ENCODE peak calls at places on chromosomes 4 and X, in seven cellular contexts. I, R, V, A, C, Q and S are unnamed samples.

GRCh38 chr4:80365928-80366327 is 30.4 kb downstream of the CFAP299 start:
- DNase-seq in I (no peak), R (peak), V (peak), A (peak), C (peak), Q (no peak), S (no peak)

GRCh38 chr4:24321637-24322036 is 262.7 kb downstream of the DHX15 start:
- DNase-seq in I (no peak), R (no peak), V (no peak), A (no peak), C (no peak), Q (no peak), S (no peak)

GRCh38 chrX:46244451-46244850 is 300.8 kb downstream of the ZNF674 start:
- DNase-seq in I (no peak), R (no peak), V (no peak), A (no peak), C (peak), Q (no peak), S (no peak)

GRCh38 chr4:74283614-74284013 is 24.7 kb upstream of the EPGN start:
- DNase-seq in I (peak), R (no peak), V (no peak), A (peak), C (peak), Q (no peak), S (no peak)

GRCh38 chr4:187209921-187210613 is 486.4 kb upstream of the FAT1 start:
- DNase-seq in I (no peak), R (no peak), V (no peak), A (no peak), C (peak), Q (no peak), S (no peak)

GRCh38 chr4:104964387-104965175 is 182.1 kb upstream of the TET2 start:
- DNase-seq in I (no peak), R (no peak), V (no peak), A (no peak), C (no peak), Q (no peak), S (no peak)

GRCh38 chr4:53563824-53564223 is 27.5 kb downstream of the LNX1 start:
- DNase-seq in I (peak), R (no peak), V (no peak), A (no peak), C (peak), Q (no peak), S (no peak)

GRCh38 chr4:158277558-158277957 is 67.3 kb downstream of the TMEM144 start:
- DNase-seq in I (no peak), R (no peak), V (no peak), A (no peak), C (no peak), Q (no peak), S (no peak)

GRCh38 chr4:25823632-25824031 is 39.2 kb downstream of the SEL1L3 start:
- DNase-seq in I (no peak), R (no peak), V (no peak), A (no peak), C (no peak), Q (no peak), S (no peak)

GRCh38 chr4:20281453-20281852 is 29.7 kb downstream of the SLIT2 start:
- DNase-seq in I (no peak), R (no peak), V (no peak), A (no peak), C (no peak), Q (no peak), S (no peak)

GRCh38 chrX:100931218-100931924 is 2.7 kb upstream of the XKRX start:
- DNase-seq in I (no peak), R (no peak), V (no peak), A (no peak), C (no peak), Q (no peak), S (no peak)

GRCh38 chr4:53022162-53023100 is 160.3 kb downstream of the RASL11B start:
- DNase-seq in I (peak), R (no peak), V (no peak), A (no peak), C (no peak), Q (no peak), S (no peak)

GRCh38 chr4:6907658-6908191 is 1.9 kb upstream of the TBC1D14 start:
- DNase-seq in I (no peak), R (peak), V (peak), A (peak), C (peak), Q (no peak), S (no peak)

GRCh38 chr4:6909970-6910339 is 329 bp downstream of the TBC1D14 start:
- DNase-seq in I (no peak), R (no peak), V (peak), A (peak), C (no peak), Q (no peak), S (no peak)

GRCh38 chr4:6908397-6909112 is 1.1 kb upstream of the TBC1D14 start:
- DNase-seq in I (no peak), R (no peak), V (peak), A (no peak), C (no peak), Q (no peak), S (no peak)

GRCh38 chr4:6910340-6910959 is 824 bp downstream of the TBC1D14 start:
- DNase-seq in I (no peak), R (no peak), V (no peak), A (peak), C (no peak), Q (no peak), S (no peak)

DNA sequence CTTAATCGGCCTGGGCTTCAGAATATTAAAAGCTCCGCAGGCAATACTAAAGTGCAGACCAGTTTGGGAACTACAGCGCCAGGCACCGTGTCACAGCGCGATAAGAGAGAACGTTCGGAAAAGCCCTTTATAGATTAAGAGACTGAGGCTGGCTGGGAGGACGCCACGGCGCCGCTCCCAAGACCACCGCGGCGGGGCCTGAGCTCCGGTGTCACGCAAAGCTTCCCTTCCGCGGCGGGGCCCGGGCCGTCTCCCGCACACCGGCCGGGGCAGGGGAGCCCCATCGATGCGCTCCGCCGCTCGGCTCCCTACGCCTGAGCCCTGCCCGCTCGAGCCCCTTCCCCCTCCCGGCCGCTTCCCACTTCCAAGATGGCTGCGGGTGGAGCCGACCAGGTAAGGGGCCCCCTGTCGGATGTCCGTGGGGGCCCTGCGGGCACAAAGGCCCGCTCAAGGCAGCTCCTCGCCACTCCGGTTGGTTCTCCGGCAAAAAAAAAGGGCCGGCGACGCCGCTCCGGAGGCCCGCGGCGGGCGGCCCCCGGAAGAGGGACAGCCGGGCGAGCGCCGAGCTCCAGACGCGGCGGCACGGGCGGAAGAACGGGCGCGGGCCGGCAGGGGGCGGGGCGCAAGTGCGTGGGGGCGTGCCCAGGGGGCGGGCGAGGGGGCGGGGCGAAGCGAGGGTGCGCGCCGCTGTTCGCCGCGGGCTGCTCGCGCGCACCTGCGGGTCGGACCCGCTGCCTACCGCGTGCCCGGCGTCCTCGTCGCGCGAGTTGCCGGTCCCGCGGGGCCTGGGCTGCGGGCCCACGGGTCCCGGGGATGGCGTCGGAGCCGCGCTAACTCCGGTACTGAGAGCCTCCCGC is at the start of gene TBC1D14:
- DNase-seq in I (no peak), R (peak), V (peak), A (peak), C (peak), Q (peak), S (peak)
- TF ChIP-seq CTCF in I (peak), R (no peak), V (peak), A (no peak), C (no peak), Q (peak), S (peak)

GRCh38 chrX:12693754-12694153 is 97.5 kb upstream of the PRPS2 start:
- DNase-seq in I (no peak), R (no peak), V (no peak), A (no peak), C (peak), Q (no peak), S (no peak)
- TF ChIP-seq CTCF in I (no peak), R (no peak), V (no peak), A (no peak), C (no peak), Q (no peak), S (no peak)

DNA sequence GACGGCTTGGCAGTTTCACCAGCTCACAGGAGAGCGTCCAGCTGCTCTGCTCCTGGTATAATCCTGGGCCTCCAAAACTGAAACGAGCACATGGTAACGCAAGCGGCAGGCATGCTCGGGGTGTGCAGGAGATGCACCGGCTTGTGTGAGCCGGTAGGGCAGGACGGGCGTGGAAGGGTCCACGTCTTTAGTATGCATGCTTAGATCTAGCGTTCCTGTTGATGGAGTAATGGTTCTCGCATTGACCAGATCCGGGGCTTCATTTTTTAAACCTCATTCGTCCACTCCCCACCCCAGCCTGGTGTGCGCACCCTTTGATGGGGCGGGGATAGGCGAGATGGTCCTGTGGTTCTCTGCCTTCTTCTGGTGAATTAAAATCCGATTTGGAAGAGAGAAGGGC is 39.7 kb downstream of the FAM149A start:
- DNase-seq in I (no peak), R (no peak), V (peak), A (peak), C (peak), Q (no peak), S (no peak)
- TF ChIP-seq CTCF in I (peak), R (no peak), V (peak), A (no peak), C (peak), Q (no peak), S (peak)

DNA sequence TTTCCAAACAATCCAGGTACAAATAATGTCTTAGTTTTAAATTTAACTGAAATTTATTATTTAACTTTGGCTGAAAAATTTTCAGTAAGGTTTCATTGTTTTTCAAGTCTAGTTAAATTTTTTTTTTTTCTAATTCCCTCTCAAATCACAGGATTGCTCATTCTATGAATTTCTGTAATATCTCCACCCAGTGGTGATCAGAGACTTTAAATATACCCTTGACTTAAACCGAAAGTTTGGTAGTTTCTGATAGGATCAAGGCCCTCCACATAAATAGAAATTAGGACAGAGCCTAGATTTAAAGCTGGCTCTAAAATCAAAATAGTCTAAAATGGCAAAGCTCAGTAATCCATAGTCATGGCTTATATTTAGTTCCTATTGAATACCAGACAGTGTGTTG is 175.4 kb downstream of the TBCK start:
- DNase-seq in I (no peak), R (no peak), V (no peak), A (no peak), C (peak), Q (no peak), S (no peak)
- TF ChIP-seq CTCF in I (no peak), R (no peak), V (no peak), A (no peak), C (no peak), Q (no peak), S (no peak)

DNA sequence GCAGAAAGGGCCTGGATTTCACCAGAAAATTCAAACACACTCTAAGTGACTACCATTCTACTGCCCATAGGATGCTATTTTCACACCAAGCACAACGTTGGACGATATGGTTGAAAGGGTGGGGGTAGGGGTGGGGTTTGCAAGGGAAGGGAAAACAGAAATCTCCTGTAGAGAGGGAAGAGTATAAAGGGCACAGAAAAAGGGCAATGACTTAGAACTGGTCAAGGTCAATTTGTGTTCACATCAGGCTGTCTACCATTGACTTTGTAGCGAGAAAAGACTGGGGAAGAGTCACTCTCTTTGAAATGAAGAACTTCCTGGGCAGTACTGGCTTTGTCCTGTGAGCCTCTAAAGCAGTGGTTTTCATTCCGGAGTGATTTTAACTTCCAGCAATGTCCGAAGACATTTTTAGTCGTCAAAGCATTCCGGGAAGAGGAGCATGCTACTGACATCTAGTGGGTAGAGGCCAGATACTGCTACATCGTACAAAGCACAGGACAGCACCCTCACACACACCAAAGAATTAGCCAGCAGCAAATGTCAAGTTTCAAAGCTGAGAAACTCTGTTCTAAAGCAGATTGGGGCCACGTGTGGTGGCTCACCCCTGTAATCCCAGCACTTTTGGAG is 48.4 kb upstream of the SLC7A3 start:
- DNase-seq in I (no peak), R (no peak), V (peak), A (peak), C (peak), Q (no peak), S (no peak)
- TF ChIP-seq CTCF in I (peak), R (no peak), V (peak), A (peak), C (peak), Q (peak), S (peak)

DNA sequence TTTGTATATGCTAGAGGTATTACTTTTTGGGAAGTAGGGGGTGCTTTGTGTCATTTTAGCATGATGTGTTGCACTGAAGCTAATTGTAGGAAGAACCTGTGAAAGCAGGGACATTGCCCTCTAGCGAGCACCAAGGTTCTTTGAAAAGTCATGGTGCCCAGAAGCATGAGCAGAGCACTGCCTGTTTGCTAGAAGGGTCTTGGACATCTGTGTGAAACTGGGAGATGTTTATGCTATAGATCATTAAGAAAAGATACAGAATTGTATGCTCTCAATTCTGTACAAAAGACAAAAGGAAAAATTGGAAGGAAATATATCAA is 14.7 kb downstream of the GRPR start:
- DNase-seq in I (no peak), R (no peak), V (peak), A (no peak), C (peak), Q (no peak), S (no peak)
- TF ChIP-seq CTCF in I (no peak), R (no peak), V (no peak), A (peak), C (peak), Q (peak), S (peak)

GRCh38 chrX:130028196-130028595 is 45.8 kb downstream of the BCORL1 start:
- DNase-seq in I (no peak), R (peak), V (peak), A (peak), C (peak), Q (no peak), S (no peak)
- TF ChIP-seq CTCF in I (peak), R (peak), V (peak), A (peak), C (peak), Q (peak), S (peak)

GRCh38 chr4:75660491-75660890 is 12.7 kb downstream of the G3BP2 start:
- DNase-seq in I (no peak), R (no peak), V (no peak), A (no peak), C (no peak), Q (no peak), S (no peak)

GRCh38 chr4:75662626-75663025 is 10.6 kb downstream of the G3BP2 start:
- DNase-seq in I (no peak), R (no peak), V (no peak), A (no peak), C (no peak), Q (no peak), S (no peak)

GRCh38 chr4:75671802-75672421 is 1.3 kb downstream of the G3BP2 start:
- DNase-seq in I (no peak), R (no peak), V (no peak), A (peak), C (peak), Q (no peak), S (no peak)

GRCh38 chr4:75668596-75668995 is 4.6 kb downstream of the G3BP2 start:
- DNase-seq in I (no peak), R (no peak), V (no peak), A (no peak), C (no peak), Q (no peak), S (no peak)

GRCh38 chr4:75666299-75666698 is 6.9 kb downstream of the G3BP2 start:
- DNase-seq in I (no peak), R (no peak), V (no peak), A (no peak), C (peak), Q (no peak), S (no peak)
- TF ChIP-seq CTCF in I (no peak), R (no peak), V (no peak), A (no peak), C (no peak), Q (no peak), S (no peak)